ENCODE peak calls at places on chromosomes 12 and 14, in four cellular contexts. Z, A, B and S are unnamed samples.

GRCh38 chr12:46209165-46209564 is 59.7 kb downstream of the SLC38A1 start:
- DNase-seq in Z (no peak), A (no peak), B (peak; percentile 25), S (no peak)

GRCh38 chr12:49838973-49839633 is 3.8 kb downstream of the BCDIN3D start:
- DNase-seq in Z (peak; percentile 40), A (peak; percentile 38), B (peak; percentile 37), S (peak; percentile 61)

GRCh38 chr12:7679251-7680045 is 13.7 kb upstream of the APOBEC1 start:
- DNase-seq in Z (no peak), A (no peak), B (no peak), S (no peak)

GRCh38 chr14:68722968-68723577 is 69.8 kb downstream of the ZFP36L1 start:
- DNase-seq in Z (no peak), A (no peak), B (no peak), S (no peak)

GRCh38 chr12:89081709-89082108 is 270.6 kb downstream of the DUSP6 start:
- DNase-seq in Z (no peak), A (no peak), B (no peak), S (no peak)

GRCh38 chr12:132731574-132731973 is 20.9 kb downstream of the PGAM5 start:
- DNase-seq in Z (no peak), A (no peak), B (no peak), S (no peak)

GRCh38 chr14:92726135-92726932 is 22.1 kb downstream of the LGMN start:
- DNase-seq in Z (peak; percentile 40), A (no peak), B (no peak), S (peak; percentile 48)

GRCh38 chr14:30283822-30284446 is 275.0 kb upstream of the G2E3 start:
- DNase-seq in Z (peak; percentile 30), A (no peak), B (peak; percentile 4), S (peak; percentile 35)

GRCh38 chr14:96461950-96462798 is 40.0 kb upstream of the PAPOLA start:
- DNase-seq in Z (no peak), A (no peak), B (no peak), S (no peak)

GRCh38 chr12:116684891-116685290 is 53.0 kb downstream of the SPRING1 start:
- DNase-seq in Z (no peak), A (no peak), B (no peak), S (no peak)

GRCh38 chr12:98224584-98225221 is 290.7 kb upstream of the TMPO start:
- DNase-seq in Z (no peak), A (no peak), B (no peak), S (no peak)

GRCh38 chr14:96268426-96269358 is 12.7 kb downstream of the BDKRB1 start:
- DNase-seq in Z (no peak), A (no peak), B (no peak), S (no peak)

GRCh38 chr14:55412686-55413085 is 1.1 kb upstream of the ATG14 start:
- DNase-seq in Z (no peak), A (no peak), B (no peak), S (peak; percentile 7)

GRCh38 chr14:21255385-21256101 is 13.7 kb downstream of the HNRNPC start:
- DNase-seq in Z (no peak), A (no peak), B (no peak), S (no peak)

GRCh38 chr12:32252199-32253073 is 145.8 kb downstream of the BICD1 start:
- DNase-seq in Z (no peak), A (no peak), B (no peak), S (no peak)

GRCh38 chr12:89748791-89749190 is 40.2 kb upstream of the ATP2B1 start:
- DNase-seq in Z (no peak), A (no peak), B (no peak), S (no peak)

GRCh38 chr14:64612021-64612380 is 62.2 kb downstream of the PPP1R36 start:
- DNase-seq in Z (no peak), A (no peak), B (no peak), S (no peak)

GRCh38 chr14:100747736-100748135 is 21.0 kb downstream of the DLK1 start:
- DNase-seq in Z (no peak), A (no peak), B (no peak), S (no peak)

GRCh38 chr12:97148941-97149559 is 242.0 kb downstream of the NEDD1 start:
- DNase-seq in Z (peak; percentile 65), A (peak; percentile 54), B (no peak), S (peak; percentile 38)

GRCh38 chr14:81829447-81829846 is 295.8 kb upstream of the SEL1L start:
- DNase-seq in Z (no peak), A (no peak), B (no peak), S (no peak)

GRCh38 chr12:78787576-78787975 is 77.0 kb upstream of the SYT1 start:
- DNase-seq in Z (no peak), A (no peak), B (no peak), S (no peak)